ENCODE peak calls at places on chromosomes 13 and 19, in seven cellular contexts. G is ELR; C is H54; V is tibial artery; K is lung microvascular endothelial cell; Y is stimulated activated CD8-positive, alpha-beta memory T cell treated with anti-CD3 and anti-CD28 coated beads, Interleukin-12 subunit alpha, Interleukin-12 subunit beta, amount 100 ng/mL, for 4 hours; T is substantia nigra. B is an unnamed sample.

GRCh38 chr19:17766543-17767131 is 15.4 kb downstream of the FCHO1 start:
- DNase-seq in G (peak; percentile 84), C (peak; percentile 75), V (peak; percentile 70), K (peak; percentile 75), Y (no peak), T (peak; percentile 80), B (no peak)

GRCh38 chr13:21022694-21023325 is 38.6 kb downstream of the LATS2 start:
- DNase-seq in G (no peak), C (no peak), V (peak; percentile 9), K (no peak), Y (no peak), T (no peak), B (no peak)

GRCh38 chr19:35388277-35389054 is 17.6 kb downstream of the GPR42 start:
- DNase-seq in G (no peak), C (no peak), V (no peak), K (no peak), Y (no peak), T (no peak), B (no peak)

GRCh38 chr13:70623260-70623659 is 515.0 kb upstream of the KLHL1 start:
- DNase-seq in G (peak; percentile 40), C (no peak), V (no peak), K (peak; percentile 23), Y (no peak), T (no peak), B (no peak)

GRCh38 chr13:31982540-31982939 is 49.0 kb upstream of the FRY start:
- DNase-seq in G (peak; percentile 81), C (no peak), V (peak; percentile 84), K (peak; percentile 52), Y (no peak), T (peak; percentile 3), B (peak; percentile 45)

GRCh38 chr19:2631213-2631821 is 71.2 kb downstream of the GNG7 start:
- DNase-seq in G (peak; percentile 47), C (no peak), V (no peak), K (peak; percentile 62), Y (no peak), T (no peak), B (no peak)

GRCh38 chr13:37313383-37313782 is 207.9 kb upstream of the CSNK1A1L start:
- DNase-seq in G (peak; percentile 70), C (no peak), V (no peak), K (no peak), Y (no peak), T (no peak), B (no peak)

GRCh38 chr19:4909172-4909896 is at the start of gene UHRF1:
- DNase-seq in G (peak; percentile 80), C (peak; percentile 62), V (no peak), K (no peak), Y (no peak), T (no peak), B (no peak)

GRCh38 chr19:2059422-2060201 is 8.6 kb upstream of the MKNK2 start:
- DNase-seq in G (peak; percentile 72), C (peak; percentile 78), V (peak; percentile 80), K (peak; percentile 35), Y (no peak), T (peak; percentile 58), B (no peak)

GRCh38 chr19:41564515-41565383 is 11.2 kb upstream of the CEACAM21 start:
- DNase-seq in G (no peak), C (no peak), V (no peak), K (peak; percentile 60), Y (no peak), T (no peak), B (no peak)

B was measured in cerebellum.